ENCODE peak calls at places on chromosomes 13 and 19, in six cellular contexts. M is AG10803, J is omental fat pad, F is GM06990, O is bronchial epithelial cell, Z is fibroblast of pulmonary artery. G is an unnamed sample.

GRCh38 chr19:45824041-45824471 is 8.9 kb upstream of the RSPH6A start:
- DNase-seq in J (no peak), Z (no peak), M (no peak), O (peak), F (no peak), G (no peak)

GRCh38 chr19:1351324-1351947 is 32.3 kb upstream of the NDUFS7 start:
- DNase-seq in F (no peak), O (no peak), Z (no peak), M (no peak), J (no peak), G (no peak)

GRCh38 chr19:7360393-7360984 is 11.8 kb downstream of the ARHGEF18 start:
- DNase-seq in Z (peak), O (no peak), F (no peak), J (no peak), M (no peak), G (no peak)

GRCh38 chr13:105442941-105443340 is 1092.5 kb downstream of the EFNB2 start:
- DNase-seq in J (no peak), M (peak), O (peak), F (no peak), Z (peak), G (no peak)

GRCh38 chr13:98480915-98481510 is 95.9 kb downstream of the STK24 start:
- DNase-seq in J (no peak), F (peak), O (no peak), Z (no peak), M (peak), G (no peak)

GRCh38 chr13:72290962-72291681 is 424.1 kb upstream of the DACH1 start:
- DNase-seq in F (no peak), M (peak), J (no peak), O (peak), Z (peak), G (no peak)

GRCh38 chr19:24003537-24003936 is 83.5 kb upstream of the ZNF254 start:
- DNase-seq in J (no peak), F (no peak), M (no peak), O (no peak), Z (no peak), G (no peak)

GRCh38 chr19:54462072-54462712 is 1.4 kb downstream of the LENG9 start:
- DNase-seq in Z (no peak), M (no peak), O (no peak), F (no peak), J (no peak), G (no peak)

GRCh38 chr13:110503037-110503901 is 58.3 kb downstream of the RAB20 start:
- DNase-seq in M (peak), Z (no peak), J (no peak), O (no peak), F (no peak), G (no peak)

GRCh38 chr19:30222428-30222873 is 149.7 kb upstream of the ZNF536 start:
- DNase-seq in O (no peak), J (no peak), Z (no peak), M (no peak), F (no peak), G (no peak)

GRCh38 chr13:86447479-86447878 is 648.3 kb upstream of the SLITRK6 start:
- DNase-seq in M (no peak), F (no peak), Z (no peak), O (no peak), J (no peak), G (no peak)
- TF ChIP-seq CTCF in M (no peak), F (no peak), Z (no peak), O (no peak), J (no peak), G (no peak)

GRCh38 chr19:49113762-49114629 is at the start of gene LIN7B:
- DNase-seq in F (peak), Z (peak), O (peak), M (peak), J (no peak), G (no peak)
- TF ChIP-seq CTCF in F (no peak), Z (peak), O (peak), M (no peak), J (no peak), G (peak)

GRCh38 chr13:30698488-30699005 is 36.8 kb upstream of the ALOX5AP start:
- DNase-seq in J (no peak), Z (no peak), F (no peak), O (no peak), M (no peak), G (peak)
- TF ChIP-seq CTCF in J (no peak), Z (no peak), F (no peak), O (no peak), M (no peak), G (no peak)

DNA sequence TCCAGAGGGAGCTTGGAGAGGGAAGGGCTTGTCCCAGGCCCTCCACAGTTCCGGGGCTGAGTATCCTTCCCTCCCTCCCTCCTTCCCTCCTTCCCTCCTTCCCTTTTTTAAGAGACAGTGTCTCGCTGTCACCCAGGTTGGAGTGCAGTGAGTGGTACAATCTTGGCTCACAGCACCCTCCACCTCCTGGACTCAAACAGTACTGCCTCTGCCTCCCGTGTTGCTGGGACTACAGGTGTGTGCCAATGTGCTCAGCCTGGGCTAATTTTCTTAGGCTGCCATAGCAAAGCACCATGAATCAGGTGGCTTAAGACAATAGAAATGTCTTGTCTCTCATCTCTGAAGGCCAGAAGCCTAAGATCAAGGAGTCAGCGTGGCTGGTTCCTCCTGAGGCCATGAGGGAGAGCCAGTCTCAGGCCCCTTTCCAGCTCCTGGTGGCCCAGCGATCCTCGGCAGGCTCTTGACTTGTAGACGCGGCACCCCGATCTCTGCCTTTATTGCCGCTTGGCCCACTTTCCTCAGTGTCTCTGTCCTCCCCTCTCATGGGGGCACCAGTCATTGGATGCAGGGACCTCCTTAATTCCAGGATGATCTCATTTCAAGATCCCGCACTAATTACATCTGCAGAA is 47.5 kb downstream of the CRTC1 start:
- DNase-seq in F (no peak), O (no peak), Z (no peak), M (no peak), J (no peak), G (no peak)
- TF ChIP-seq CTCF in F (no peak), O (no peak), Z (no peak), M (no peak), J (no peak), G (no peak)

GRCh38 chr19:47651691-47652090 is 42.8 kb downstream of the BICRA start:
- DNase-seq in M (no peak), J (no peak), Z (no peak), O (no peak), F (no peak), G (no peak)
- TF ChIP-seq CTCF in M (no peak), J (no peak), Z (no peak), O (no peak), F (no peak), G (no peak)

GRCh38 chr19:4342421-4343055 is 824 bp upstream of the MPND start:
- DNase-seq in Z (peak), O (peak), J (peak), M (peak), F (peak), G (peak)

GRCh38 chr19:4345656-4346383 is 2.5 kb downstream of the MPND start:
- DNase-seq in J (no peak), Z (no peak), O (no peak), M (no peak), F (no peak), G (no peak)

GRCh38 chr19:4347521-4347920 is 4.2 kb downstream of the MPND start:
- DNase-seq in F (no peak), M (no peak), O (no peak), Z (no peak), J (no peak), G (no peak)

GRCh38 chr19:4343845-4344713 is 717 bp downstream of the MPND start:
- DNase-seq in F (no peak), M (no peak), O (no peak), Z (no peak), J (no peak), G (no peak)

GRCh38 chr19:4343056-4343844 is at the start of gene MPND:
- DNase-seq in M (peak), Z (peak), J (peak), O (peak), F (peak), G (peak)
- TF ChIP-seq CTCF in M (peak), Z (peak), J (no peak), O (peak), F (peak), G (peak)

DNA sequence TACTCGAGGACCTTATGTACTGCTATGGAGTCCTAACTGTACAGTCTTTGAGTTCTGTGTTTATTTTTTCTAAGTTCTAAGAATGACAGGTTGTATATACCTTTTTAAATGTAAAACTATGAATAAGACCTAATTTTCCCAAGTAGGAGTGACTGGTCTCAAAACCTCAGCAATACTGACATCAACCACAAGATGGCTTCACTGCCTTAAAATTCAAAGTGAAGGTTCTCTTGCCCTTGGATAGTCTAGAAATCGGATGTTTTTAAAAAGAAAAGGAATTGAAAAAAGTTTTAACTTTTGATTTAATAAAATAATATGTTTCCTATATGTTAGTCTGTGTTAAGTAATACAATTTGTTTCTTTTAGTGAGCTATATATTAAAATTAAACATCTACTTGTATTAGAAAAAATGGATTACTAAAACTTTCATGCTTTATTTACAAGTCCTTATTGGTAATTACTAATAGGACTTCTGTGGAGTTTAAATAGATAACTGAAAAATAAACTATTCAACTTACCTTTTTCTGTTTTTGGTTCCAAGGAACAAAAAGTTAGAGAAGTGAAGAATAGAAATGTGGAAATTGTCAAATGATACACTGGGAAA is 52.0 kb downstream of the TDRD3 start:
- DNase-seq in J (no peak), Z (peak), M (peak), F (no peak), O (peak), G (no peak)
- TF ChIP-seq CTCF in J (no peak), Z (peak), M (peak), F (peak), O (peak), G (peak)

DNA sequence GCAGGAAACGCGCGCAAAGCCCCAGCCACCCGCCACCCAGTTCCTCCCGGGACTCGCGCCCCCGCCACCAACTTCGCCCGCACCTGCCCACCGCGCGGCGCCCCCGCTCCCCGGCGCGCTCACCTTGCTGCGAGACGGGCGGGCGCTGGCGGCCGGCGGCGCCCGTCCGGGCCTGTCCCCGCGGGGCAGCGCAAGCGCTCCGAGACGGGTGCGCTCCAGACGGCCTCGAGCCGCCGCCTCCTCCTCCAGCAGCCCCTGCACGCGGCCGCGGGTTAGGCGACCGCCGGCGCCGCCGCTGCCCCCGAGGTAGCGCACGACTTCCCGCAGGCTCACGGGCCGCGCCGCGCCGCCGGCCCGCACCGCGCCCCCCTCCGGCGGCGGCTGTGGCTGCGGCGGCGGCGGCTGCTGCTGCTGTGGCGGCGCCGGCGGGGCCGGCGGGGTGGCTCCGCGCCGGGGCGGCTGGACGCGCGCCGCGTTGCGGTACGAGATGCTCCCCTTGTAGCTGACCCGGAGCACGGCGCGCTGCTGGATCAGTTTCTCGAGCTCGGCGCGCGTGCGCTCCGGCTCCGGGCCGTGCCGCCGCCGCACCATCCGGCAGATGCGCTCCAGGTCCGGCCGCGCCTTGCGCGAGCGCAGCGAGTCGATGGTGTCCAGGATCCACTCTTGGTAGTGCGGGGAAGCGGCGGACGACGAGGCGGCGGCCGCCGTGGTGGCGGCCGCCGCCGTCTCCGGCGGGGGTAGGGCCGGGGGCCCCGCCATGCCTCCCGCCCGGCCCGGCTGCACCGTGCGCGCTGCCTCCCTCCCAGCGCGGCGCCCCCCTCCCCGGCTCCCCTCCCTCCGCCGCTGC is 666 bp downstream of the SAMD1 start:
- DNase-seq in O (no peak), M (peak), J (no peak), F (peak), Z (peak), G (no peak)
- TF ChIP-seq CTCF in O (no peak), M (no peak), J (no peak), F (no peak), Z (no peak), G (peak)

GRCh38 chr13:48504606-48505369 is 28.1 kb downstream of the RCBTB2 start:
- DNase-seq in Z (no peak), J (no peak), F (no peak), M (no peak), O (peak), G (no peak)
- TF ChIP-seq CTCF in Z (no peak), J (no peak), F (no peak), M (no peak), O (peak), G (no peak)

DNA sequence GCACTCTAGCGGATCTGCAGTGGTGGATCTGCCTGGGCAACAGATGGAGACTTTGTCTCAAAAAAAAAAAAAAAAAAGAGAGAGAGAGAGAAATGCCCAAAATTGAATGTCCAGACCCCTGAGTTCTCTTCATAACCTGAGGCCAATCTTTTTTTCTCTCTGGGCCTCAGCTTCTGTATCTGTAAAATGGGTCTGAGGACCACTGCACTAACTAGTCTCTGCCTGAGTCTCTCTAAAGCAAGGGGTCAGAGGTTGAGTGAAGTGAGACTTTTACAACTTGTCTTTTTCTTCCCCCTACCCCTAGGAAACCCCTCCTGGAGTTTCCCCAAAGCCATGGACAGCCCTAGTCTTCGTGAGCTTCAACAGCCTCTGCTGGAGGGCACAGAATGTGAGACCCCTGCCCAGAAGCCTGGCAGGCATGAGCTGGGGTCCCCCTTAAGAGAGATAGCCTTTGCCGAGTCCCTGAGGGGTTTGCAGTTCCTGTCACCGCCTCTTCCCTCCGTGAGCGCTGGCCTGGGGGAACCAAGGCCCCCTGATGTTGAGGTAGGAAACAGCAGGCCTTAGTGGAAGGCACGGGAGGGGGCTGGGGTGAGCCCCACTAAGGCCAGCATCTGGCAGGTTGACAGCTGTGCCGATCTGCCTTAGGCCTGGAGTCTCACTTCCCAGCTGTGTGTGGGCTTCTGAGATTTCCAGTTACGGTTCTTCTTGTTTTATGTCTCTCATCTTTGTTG is 1.8 kb downstream of the TMEM91 start:
- DNase-seq in Z (no peak), F (peak), M (no peak), J (no peak), O (no peak), G (no peak)
- TF ChIP-seq CTCF in Z (no peak), F (peak), M (no peak), J (no peak), O (no peak), G (peak)